ENCODE peak calls at places on chromosomes 11 and 22, in eight cellular contexts. I is activated T-helper 1 cell treated with anti-CD3 and anti-CD28 coated beads, Interleukin-12 subunit alpha, Interleukin-12 subunit beta, Interleukin-2, Interleukin-4 antibody, amounts not matched to agents 30 ng/mL and 10 ng/mL and 1 ng/mL, durations not matched to agents 14 hours and 24 hours and 36 hours; H is CD8-positive, alpha-beta memory T cell; L is NCI-H2029 treated with DMSO at 0.1 percent for 48 hours; O is body of pancreas; R is upper lobe of right lung; S is activated CD4-positive, alpha-beta T cell treated with anti-CD3 and anti-CD28 coated beads for 48 hours; C is stimulated activated CD4-positive, alpha-beta T cell treated with anti-CD3 and anti-CD28 coated beads, Interleukin-1b, Interleukin-23, amount 100 ng/mL, for 24 hours. K is an unnamed sample.

GRCh38 chr11:199004-199581 is 6.2 kb downstream of the SCGB1C1 start:
- DNase-seq in H (no peak), C (no peak), R (peak), L (no peak), O (peak), I (no peak), S (no peak), K (no peak)

GRCh38 chr11:60265373-60266214 is 14.9 kb upstream of the MS4A4A start:
- DNase-seq in C (no peak), H (no peak), I (no peak), L (peak), R (no peak), O (no peak), S (peak), K (peak)

GRCh38 chr11:8087185-8087584 is 6.2 kb downstream of the TUB start:
- DNase-seq in I (no peak), C (no peak), L (no peak), H (no peak), O (no peak), S (no peak), R (no peak), K (no peak)

GRCh38 chr22:26707090-26707489 is 49.7 kb downstream of the MIAT start:
- DNase-seq in I (no peak), R (no peak), L (no peak), S (no peak), C (no peak), H (no peak), O (no peak), K (no peak)

GRCh38 chr11:2537896-2538855 is 93.4 kb downstream of the KCNQ1 start:
- DNase-seq in H (no peak), S (no peak), C (no peak), R (peak), L (no peak), O (no peak), I (no peak), K (no peak)

GRCh38 chr11:134555510-134555909 is 143.5 kb upstream of the B3GAT1 start:
- DNase-seq in L (no peak), H (no peak), C (no peak), I (no peak), R (no peak), S (no peak), O (no peak), K (no peak)

GRCh38 chr22:44994399-44995281 is 15.2 kb downstream of the PHF21B start:
- DNase-seq in C (no peak), S (no peak), L (no peak), H (no peak), R (no peak), I (no peak), O (no peak), K (no peak)

GRCh38 chr22:33112606-33113005 is 54.4 kb upstream of the SYN3 start:
- DNase-seq in S (no peak), C (no peak), L (peak), O (no peak), H (no peak), I (no peak), R (no peak), K (no peak)

GRCh38 chr11:126465573-126466287 is 110.2 kb downstream of the ST3GAL4 start:
- DNase-seq in C (no peak), H (peak), L (peak), R (no peak), I (peak), S (peak), O (no peak), K (no peak)

K was measured in iPS-NIHi11.